ENCODE peak calls at places on chromosome 15, in six cellular contexts. A is A549, Y is breast epithelium, E is HCT116, M is ovary, O is tibial nerve. Q is an unnamed sample.

GRCh38 chr15:47846911-47847310 is 129.6 kb downstream of the SEMA6D start:
- DNase-seq in M (no peak), E (no peak), Y (no peak), O (no peak), A (no peak), Q (no peak)

GRCh38 chr15:78734441-78735064 is 76.7 kb downstream of the ADAMTS7 start:
- DNase-seq in O (no peak), M (no peak), E (no peak), Y (no peak), A (no peak), Q (no peak)

GRCh38 chr15:38193496-38193895 is 59.1 kb upstream of the SPRED1 start:
- DNase-seq in E (no peak), O (no peak), A (no peak), Y (no peak), M (no peak), Q (no peak)

GRCh38 chr15:35427091-35427490 is 118.9 kb downstream of the DPH6 start:
- DNase-seq in A (peak; percentile 17), O (no peak), M (no peak), Y (no peak), E (no peak), Q (no peak)

GRCh38 chr15:101176625-101177024 is 75.2 kb downstream of the CHSY1 start:
- DNase-seq in E (no peak), Y (no peak), O (no peak), A (peak; percentile 27), M (no peak), Q (no peak)

GRCh38 chr15:68020685-68021084 is 33.4 kb upstream of the PIAS1 start:
- DNase-seq in M (no peak), A (no peak), E (no peak), O (no peak), Y (no peak), Q (no peak)

GRCh38 chr15:73346735-73347312 is 21.9 kb downstream of the HCN4 start:
- DNase-seq in Y (no peak), E (peak; percentile 13), O (no peak), M (peak; percentile 46), A (peak; percentile 48), Q (peak; percentile 50)

GRCh38 chr15:34335176-34335575 is 2.4 kb downstream of the SLC12A6 start:
- DNase-seq in E (no peak), Y (no peak), O (no peak), A (no peak), M (no peak), Q (peak; percentile 81)

GRCh38 chr15:100279446-100279845 is 62.3 kb downstream of the ADAMTS17 start:
- DNase-seq in O (no peak), Y (no peak), M (no peak), E (no peak), A (no peak), Q (no peak)

GRCh38 chr15:100291106-100291505 is 50.7 kb downstream of the ADAMTS17 start:
- DNase-seq in A (no peak), M (no peak), O (no peak), Y (no peak), E (no peak), Q (peak; percentile 48)

GRCh38 chr15:87604857-87605446 is 651.6 kb downstream of the NTRK3 start:
- DNase-seq in A (peak; percentile 32), Y (no peak), O (no peak), M (no peak), E (no peak), Q (peak; percentile 42)

GRCh38 chr15:38073278-38073930 is 139.0 kb downstream of the TMCO5A start:
- DNase-seq in M (no peak), E (peak; percentile 28), A (peak; percentile 30), Y (no peak), O (no peak), Q (no peak)

GRCh38 chr15:55108858-55109518 is 87.8 kb downstream of the RSL24D1 start:
- DNase-seq in M (peak; percentile 28), Y (peak; percentile 24), E (peak; percentile 36), O (peak; percentile 34), A (peak; percentile 72), Q (peak; percentile 71)

GRCh38 chr15:70770863-70771262 is 7.5 kb upstream of the UACA start:
- DNase-seq in E (no peak), Y (no peak), M (no peak), A (no peak), O (no peak), Q (no peak)

GRCh38 chr15:42151012-42151615 is 5.3 kb downstream of the PLA2G4F start:
- DNase-seq in E (no peak), M (no peak), O (no peak), Y (no peak), A (no peak), Q (no peak)

GRCh38 chr15:90558182-90558581 is 28.5 kb downstream of the CRTC3 start:
- DNase-seq in Y (no peak), M (no peak), E (no peak), A (no peak), O (no peak), Q (peak; percentile 28)

GRCh38 chr15:66115568-66116206 is 137.9 kb downstream of the MEGF11 start:
- DNase-seq in O (no peak), M (no peak), Y (no peak), E (no peak), A (no peak), Q (no peak)

GRCh38 chr15:67997996-67998395 is 56.1 kb upstream of the PIAS1 start:
- DNase-seq in O (no peak), A (peak; percentile 78), Y (no peak), M (no peak), E (no peak), Q (peak; percentile 7)

GRCh38 chr15:41666353-41666920 is 6.2 kb downstream of the MGA start:
- DNase-seq in Y (no peak), O (no peak), E (no peak), M (no peak), A (no peak), Q (no peak)

GRCh38 chr15:35741881-35742280 is 195.9 kb upstream of the DPH6 start:
- DNase-seq in M (no peak), O (no peak), A (no peak), Y (no peak), E (no peak), Q (no peak)

GRCh38 chr15:40506964-40507571 is 36.3 kb downstream of the CHST14 start:
- DNase-seq in E (peak; percentile 57), O (peak; percentile 26), Y (peak; percentile 42), A (peak; percentile 71), M (peak; percentile 90), Q (peak; percentile 84)

GRCh38 chr15:96038650-96039049 is 291.9 kb upstream of the NR2F2 start:
- DNase-seq in O (no peak), Y (no peak), E (no peak), M (no peak), A (no peak), Q (peak; percentile 60)

GRCh38 chr15:34855893-34856292 is 60.5 kb upstream of the ACTC1 start:
- DNase-seq in O (no peak), E (no peak), A (no peak), M (no peak), Y (no peak), Q (no peak)

GRCh38 chr15:80275946-80276345 is 23.9 kb upstream of the CTXND1 start:
- DNase-seq in A (peak; percentile 48), Y (no peak), O (no peak), E (no peak), M (no peak), Q (peak; percentile 38)

GRCh38 chr15:71545223-71545760 is 265.1 kb upstream of the NR2E3 start:
- DNase-seq in Y (no peak), A (no peak), M (no peak), E (no peak), O (no peak), Q (no peak)

GRCh38 chr15:96354731-96355560 is 24.4 kb downstream of the NR2F2 start:
- DNase-seq in A (peak; percentile 76), E (no peak), O (no peak), Y (no peak), M (no peak), Q (peak; percentile 87)

GRCh38 chr15:62758126-62758951 is 284.2 kb upstream of the TPM1 start:
- DNase-seq in O (no peak), Y (peak; percentile 37), E (no peak), M (no peak), A (peak; percentile 41), Q (no peak)
- TF ChIP-seq POLR2A in O (no peak), Y (no peak), E (no peak), M (no peak), A (no peak), Q (no peak)

GRCh38 chr15:74543583-74543982 is 2.6 kb downstream of the ARID3B start:
- DNase-seq in E (no peak), Y (no peak), O (no peak), A (no peak), M (no peak), Q (peak; percentile 21)
- H3K4me3 ChIP-seq in E (no peak overlapping the region), Y (no peak overlapping the region), O (no peak overlapping the region), A (no peak overlapping the region), M (no peak overlapping the region), Q (no peak overlapping the region)

DNA sequence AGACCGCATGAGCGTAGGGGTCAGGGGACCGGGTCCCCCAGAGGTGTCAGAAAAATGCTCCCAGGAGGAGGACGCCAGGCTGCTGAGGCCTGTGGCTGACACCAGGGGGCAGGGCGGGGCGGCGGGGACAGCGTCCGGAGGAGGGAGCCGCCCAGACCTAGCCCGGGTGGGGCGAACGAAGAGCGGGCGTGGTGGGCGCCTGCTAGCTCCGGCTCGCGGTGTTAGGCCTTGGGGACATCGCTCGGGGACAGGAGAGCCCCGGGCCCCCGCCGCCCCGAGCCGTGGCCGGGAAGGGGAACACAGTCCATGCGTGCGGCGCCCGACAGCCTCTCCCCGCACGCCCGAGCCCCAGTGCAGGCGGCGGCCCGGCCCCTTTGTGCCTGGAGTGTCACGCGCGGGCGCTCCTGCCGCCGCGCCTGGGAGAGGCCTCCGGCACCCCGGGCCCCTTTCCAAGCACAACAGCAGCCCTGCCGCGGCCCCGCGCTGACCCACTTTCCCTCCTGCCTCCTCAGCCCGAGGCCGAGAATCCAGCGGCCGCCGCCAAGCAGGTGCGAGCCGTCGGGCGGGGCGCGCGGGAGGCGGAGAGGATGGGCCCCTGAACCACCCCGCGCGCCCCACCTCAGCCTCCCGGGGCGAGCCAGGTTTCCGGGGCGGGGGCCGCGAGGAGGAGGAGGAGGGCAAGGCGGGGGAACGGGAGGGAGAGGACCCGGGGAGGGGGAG is 111.0 kb upstream of the KLF13 start:
- DNase-seq in E (no peak), M (peak; percentile 75), Y (peak; percentile 71), O (peak; percentile 67), A (peak; percentile 85), Q (peak; percentile 91)
- TF ChIP-seq POLR2A in E (no peak), M (no peak), Y (no peak), O (peak; percentile 32), A (peak; percentile 22), Q (peak; percentile 19)

DNA sequence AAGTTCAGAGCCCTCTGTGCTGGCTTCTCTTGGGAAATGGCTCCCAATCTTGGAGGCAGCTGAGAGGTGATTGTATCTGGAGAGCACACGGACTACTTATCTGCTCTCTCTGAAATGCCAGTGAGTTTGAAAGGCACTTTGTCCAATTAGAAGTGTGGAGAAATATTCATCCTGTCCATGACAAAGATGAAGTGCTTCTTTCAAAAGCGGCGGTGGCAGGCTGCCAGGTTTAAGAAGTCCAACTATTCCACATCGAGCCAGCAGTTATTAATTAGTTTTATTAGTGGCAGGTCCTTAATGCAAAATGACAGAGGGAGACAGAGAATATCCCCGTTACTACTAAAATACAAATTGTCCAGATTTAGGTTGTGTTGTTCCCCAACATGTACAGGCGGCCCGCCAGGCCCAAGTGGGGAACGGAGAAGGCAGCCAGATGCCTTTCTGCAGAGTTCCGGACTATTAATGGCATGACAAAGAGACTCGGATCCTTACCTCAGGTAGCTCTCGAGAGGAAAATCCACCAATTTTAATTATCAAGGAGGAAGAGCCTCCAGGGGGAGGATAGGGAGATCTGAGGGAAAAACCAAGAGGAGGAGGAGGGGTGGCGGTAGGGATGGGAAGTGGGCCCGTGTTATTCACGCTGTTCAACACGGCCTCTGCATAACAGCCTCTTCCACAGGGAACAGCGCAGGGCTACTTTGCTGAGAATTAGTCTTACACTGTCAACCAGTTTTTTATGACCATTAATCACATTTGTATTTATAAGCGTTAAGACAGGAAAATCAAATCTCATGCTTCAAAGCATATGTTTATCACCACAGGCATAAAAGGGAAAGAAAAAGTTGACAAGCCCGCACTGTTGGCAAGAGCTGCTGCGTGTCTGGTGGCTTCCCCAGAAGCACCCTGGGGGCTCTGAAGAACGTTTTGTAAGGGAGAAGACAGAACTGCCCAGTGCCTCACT is 41.9 kb downstream of the RORA start:
- DNase-seq in O (no peak), E (no peak), M (no peak), Y (no peak), A (no peak), Q (no peak)
- H3K4me3 ChIP-seq in O (no peak overlapping the region), E (no peak overlapping the region), M (no peak overlapping the region), Y (peak overlapping the region; percentile 13), A (no peak overlapping the region), Q (no peak overlapping the region)

Q was measured in NB4.